ENCODE peak calls at places on chromosomes 12 and 14, in eight cellular contexts. T is cardiac muscle cell, X is pancreas, M is thyroid gland, O is mucosa of descending colon, K is uterus, J is OCI-LY7, D is ascending aorta. H is an unnamed sample. For H3K4me1, the result is how much of the 10 kb centered on the place peaks cover.

GRCh38 chr12:96503971-96504370 is 14.6 kb downstream of the CFAP54 start:
- DNase-seq in X (no peak), M (no peak), K (no peak), J (no peak), O (no peak), D (no peak), T (no peak), H (no peak)

GRCh38 chr14:98350213-98350612 is 921.8 kb downstream of the BCL11B start:
- DNase-seq in T (no peak), O (no peak), J (no peak), D (no peak), K (no peak), M (no peak), X (no peak), H (no peak)

GRCh38 chr12:58321414-58321813 is 380.0 kb downstream of the ATP23 start:
- DNase-seq in K (no peak), D (no peak), J (no peak), O (no peak), M (no peak), T (no peak), X (no peak), H (no peak)

GRCh38 chr12:116528067-116528466 is 31.1 kb upstream of the MAP1LC3B2 start:
- DNase-seq in O (no peak), K (no peak), J (no peak), T (no peak), M (no peak), X (no peak), D (no peak), H (no peak)

GRCh38 chr12:52130695-52131094 is 51.2 kb downstream of the SMIM41 start:
- DNase-seq in J (no peak), D (no peak), O (no peak), X (no peak), M (no peak), T (no peak), K (no peak), H (no peak)

GRCh38 chr12:31233061-31233730 is 92.8 kb downstream of the SINHCAF start:
- DNase-seq in D (no peak), T (no peak), X (peak), J (no peak), M (no peak), K (no peak), O (no peak), H (no peak)

GRCh38 chr12:47754881-47755280 is 3.8 kb downstream of the RAPGEF3 start:
- DNase-seq in D (no peak), T (no peak), M (peak), J (no peak), K (no peak), X (peak), O (peak), H (no peak)

GRCh38 chr12:13436696-13437391 is 240.3 kb downstream of the EMP1 start:
- DNase-seq in J (no peak), O (no peak), X (no peak), K (no peak), D (peak), M (no peak), T (peak), H (peak)

GRCh38 chr12:96534339-96534738 is 45.0 kb downstream of the CFAP54 start:
- DNase-seq in D (no peak), M (no peak), J (no peak), T (no peak), X (no peak), K (no peak), O (no peak), H (no peak)

GRCh38 chr14:69990319-69990718 is 111.1 kb downstream of the SMOC1 start:
- DNase-seq in M (no peak), J (no peak), X (no peak), K (no peak), T (no peak), D (no peak), O (no peak), H (no peak)

GRCh38 chr14:79424462-79424861 is 786.8 kb downstream of the DIO2 start:
- DNase-seq in O (no peak), T (no peak), K (no peak), M (no peak), J (no peak), D (no peak), X (no peak), H (no peak)

GRCh38 chr12:110641512-110641911 is 27.6 kb downstream of the TCTN1 start:
- DNase-seq in J (no peak), M (no peak), T (peak), X (no peak), K (peak), D (no peak), O (no peak), H (peak)

GRCh38 chr12:48717252-48717695 is 767 bp upstream of the CCNT1 start:
- DNase-seq in J (peak), K (no peak), O (no peak), M (no peak), T (peak), D (no peak), X (no peak), H (no peak)

GRCh38 chr12:18340796-18341195 is 79.5 kb downstream of the PIK3C2G start:
- DNase-seq in O (no peak), T (no peak), K (no peak), D (no peak), X (no peak), M (no peak), J (no peak), H (no peak)

GRCh38 chr12:25253371-25254068 is 2.8 kb upstream of the KRAS start:
- DNase-seq in K (no peak), O (no peak), M (no peak), D (no peak), J (peak), X (no peak), T (no peak), H (no peak)

GRCh38 chr12:89909753-89910152 is 201.1 kb upstream of the ATP2B1 start:
- DNase-seq in J (no peak), M (no peak), D (no peak), K (no peak), O (no peak), X (no peak), T (no peak), H (no peak)

GRCh38 chr12:112822056-112822455 is 30.5 kb downstream of the RPH3A start:
- DNase-seq in K (no peak), O (no peak), X (no peak), D (no peak), M (no peak), J (no peak), T (peak), H (peak)

GRCh38 chr14:45426685-45427282 is 173.8 kb upstream of the MIS18BP1 start:
- DNase-seq in J (peak), M (no peak), D (no peak), K (no peak), T (peak), X (no peak), O (no peak), H (no peak)

GRCh38 chr14:54788701-54789100 is 113.9 kb downstream of the GCH1 start:
- DNase-seq in J (no peak), O (no peak), K (no peak), D (peak), T (no peak), M (no peak), X (no peak), H (no peak)

GRCh38 chr12:53997324-53998173 is 2.4 kb upstream of the HOXC9 start:
- DNase-seq in T (no peak), J (no peak), X (no peak), O (no peak), K (no peak), M (no peak), D (no peak), H (peak)

GRCh38 chr12:124749725-124750124 is 113.9 kb downstream of the SCARB1 start:
- DNase-seq in M (no peak), K (no peak), X (no peak), T (no peak), O (no peak), D (no peak), J (no peak), H (no peak)

GRCh38 chr12:116556964-116557706 is 2.0 kb upstream of the MAP1LC3B2 start:
- DNase-seq in J (no peak), K (no peak), D (no peak), M (no peak), T (no peak), O (no peak), X (no peak), H (no peak)

GRCh38 chr14:64447890-64448667 is 17.2 kb upstream of the AKAP5 start:
- DNase-seq in X (no peak), K (no peak), M (peak), T (no peak), D (no peak), J (no peak), O (no peak), H (no peak)

GRCh38 chr12:14959126-14959440 is 2.3 kb downstream of the ARHGDIB start:
- DNase-seq in X (no peak), J (no peak), T (no peak), D (no peak), M (no peak), K (no peak), O (no peak), H (no peak)

GRCh38 chr12:53676715-53677611 is 1.1 kb upstream of the ATP5MC2 start:
- DNase-seq in O (peak), M (peak), J (no peak), D (peak), K (peak), T (peak), X (peak), H (no peak)

GRCh38 chr12:27460471-27460978 is 14.0 kb downstream of the SMCO2 start:
- DNase-seq in O (peak), D (no peak), T (no peak), K (no peak), X (no peak), M (no peak), J (no peak), H (no peak)

GRCh38 chr14:99628832-99629618 is 15.9 kb upstream of the HHIPL1 start:
- DNase-seq in O (peak), T (peak), D (peak), X (peak), M (peak), K (peak), J (peak), H (peak)

GRCh38 chr14:79831198-79831890 is 380.0 kb downstream of the DIO2 start:
- DNase-seq in X (no peak), D (no peak), M (no peak), J (no peak), T (no peak), K (no peak), O (no peak), H (no peak)

GRCh38 chr14:22599349-22599748 is 1.2 kb downstream of the ABHD4 start:
- DNase-seq in J (no peak), D (no peak), T (no peak), X (no peak), O (no peak), M (no peak), K (no peak), H (no peak)

GRCh38 chr12:106919910-106920544 is 35.7 kb upstream of the TMEM263 start:
- DNase-seq in T (peak), M (no peak), D (no peak), J (peak), X (no peak), O (no peak), K (no peak), H (peak)

GRCh38 chr12:43893670-43894069 is 57.8 kb downstream of the TMEM117 start:
- DNase-seq in T (no peak), J (no peak), X (no peak), O (no peak), D (no peak), M (no peak), K (no peak), H (no peak)

GRCh38 chr12:90970911-90971310 is 15.9 kb upstream of the CCER1 start:
- DNase-seq in M (no peak), T (no peak), D (no peak), X (no peak), J (no peak), K (no peak), O (no peak), H (no peak)

GRCh38 chr12:90977224-90977623 is 22.2 kb upstream of the CCER1 start:
- DNase-seq in X (no peak), K (no peak), T (no peak), J (no peak), D (no peak), O (no peak), M (no peak), H (no peak)

GRCh38 chr12:90970471-90970870 is 15.5 kb upstream of the CCER1 start:
- DNase-seq in M (no peak), D (no peak), T (no peak), X (no peak), O (no peak), J (no peak), K (no peak), H (no peak)

GRCh38 chr12:90978117-90978770 is 23.3 kb upstream of the CCER1 start:
- DNase-seq in K (no peak), M (no peak), T (peak), X (no peak), O (no peak), D (no peak), J (peak), H (no peak)

DNA sequence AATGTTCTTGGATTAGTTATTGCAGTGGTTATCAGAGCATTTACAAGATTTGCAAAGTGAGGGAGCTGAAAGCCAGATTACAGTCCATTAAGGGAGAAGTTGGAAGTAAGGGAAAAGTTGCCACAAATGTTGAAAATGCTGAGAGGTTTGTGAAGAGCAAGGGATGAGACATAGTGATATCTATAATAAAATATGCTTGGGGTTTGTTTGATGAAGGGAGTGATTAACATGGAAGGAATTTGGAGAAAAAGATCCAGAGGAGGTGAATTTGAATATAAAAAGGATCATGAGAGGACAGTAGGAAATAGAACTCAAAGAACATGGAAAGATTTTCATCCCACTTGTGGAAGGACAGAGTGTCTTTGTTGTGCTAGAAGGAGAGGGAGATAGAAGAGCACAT is 19.3 kb upstream of the CCER1 start:
- DNase-seq in T (no peak), M (no peak), X (no peak), K (no peak), D (no peak), O (no peak), J (no peak), H (no peak)
- H3K4me3 ChIP-seq in T (no peak), M (no peak), X (no peak), K (no peak), D (no peak), O (no peak), J (no peak), H (no peak)

GRCh38 chr14:105292810-105293711 is 7.7 kb downstream of the BRF1 start:
- DNase-seq in J (no peak), M (no peak), T (no peak), X (no peak), O (no peak), D (no peak), K (no peak), H (peak)

GRCh38 chr14:105294142-105294597 is 6.6 kb downstream of the BRF1 start:
- DNase-seq in D (no peak), X (peak), O (no peak), J (peak), M (no peak), K (no peak), T (no peak), H (peak)

GRCh38 chr14:105286759-105287144 is 14.0 kb downstream of the BRF1 start:
- DNase-seq in O (no peak), X (no peak), J (no peak), T (no peak), D (no peak), K (no peak), M (no peak), H (no peak)

GRCh38 chr14:105287249-105288102 is 13.3 kb downstream of the BRF1 start:
- DNase-seq in M (no peak), T (no peak), K (no peak), D (no peak), O (no peak), J (no peak), X (no peak), H (peak)

DNA sequence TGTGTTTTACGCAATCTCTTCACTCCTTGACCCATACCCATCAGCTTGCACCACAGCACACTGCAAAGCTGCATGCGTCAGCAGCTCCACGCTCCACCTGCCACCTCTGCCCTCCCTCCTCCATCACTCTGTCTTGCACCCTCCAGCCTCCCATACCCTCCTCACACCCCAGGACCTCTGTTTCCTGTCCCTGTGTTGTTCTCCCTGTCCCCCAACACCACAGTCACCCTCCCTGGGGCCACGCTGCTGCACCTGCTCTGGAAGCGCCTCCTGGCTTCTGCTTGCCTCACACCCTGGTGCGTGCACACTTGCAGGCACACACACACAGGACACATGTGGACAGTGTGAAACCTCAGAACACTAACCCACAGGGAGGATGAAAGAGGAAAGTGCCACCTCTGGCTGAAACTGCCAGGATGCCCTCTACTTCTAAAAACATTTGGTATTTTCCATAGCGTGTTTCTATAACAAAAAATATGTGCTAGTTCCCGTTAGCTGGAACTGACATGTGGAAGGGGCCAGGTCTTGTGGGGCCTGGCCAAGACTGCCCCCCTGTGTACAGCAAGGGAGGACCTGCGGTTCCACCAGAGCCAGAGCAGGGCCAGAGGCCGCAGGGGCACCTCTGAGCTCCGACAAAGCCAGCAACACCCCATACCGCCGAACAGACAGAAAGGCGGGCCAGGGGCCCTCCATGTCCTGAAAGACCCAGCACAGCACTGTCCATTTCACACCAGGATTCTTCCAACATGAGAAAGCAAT is 10.0 kb downstream of the BRF1 start:
- DNase-seq in J (no peak), X (no peak), D (no peak), T (no peak), K (no peak), M (no peak), O (no peak), H (peak)
- H3K4me1 ChIP-seq in J (under half), X (under half), D (under half), T (under half), K (under half), M (under half), O (under half), H (under half)

DNA sequence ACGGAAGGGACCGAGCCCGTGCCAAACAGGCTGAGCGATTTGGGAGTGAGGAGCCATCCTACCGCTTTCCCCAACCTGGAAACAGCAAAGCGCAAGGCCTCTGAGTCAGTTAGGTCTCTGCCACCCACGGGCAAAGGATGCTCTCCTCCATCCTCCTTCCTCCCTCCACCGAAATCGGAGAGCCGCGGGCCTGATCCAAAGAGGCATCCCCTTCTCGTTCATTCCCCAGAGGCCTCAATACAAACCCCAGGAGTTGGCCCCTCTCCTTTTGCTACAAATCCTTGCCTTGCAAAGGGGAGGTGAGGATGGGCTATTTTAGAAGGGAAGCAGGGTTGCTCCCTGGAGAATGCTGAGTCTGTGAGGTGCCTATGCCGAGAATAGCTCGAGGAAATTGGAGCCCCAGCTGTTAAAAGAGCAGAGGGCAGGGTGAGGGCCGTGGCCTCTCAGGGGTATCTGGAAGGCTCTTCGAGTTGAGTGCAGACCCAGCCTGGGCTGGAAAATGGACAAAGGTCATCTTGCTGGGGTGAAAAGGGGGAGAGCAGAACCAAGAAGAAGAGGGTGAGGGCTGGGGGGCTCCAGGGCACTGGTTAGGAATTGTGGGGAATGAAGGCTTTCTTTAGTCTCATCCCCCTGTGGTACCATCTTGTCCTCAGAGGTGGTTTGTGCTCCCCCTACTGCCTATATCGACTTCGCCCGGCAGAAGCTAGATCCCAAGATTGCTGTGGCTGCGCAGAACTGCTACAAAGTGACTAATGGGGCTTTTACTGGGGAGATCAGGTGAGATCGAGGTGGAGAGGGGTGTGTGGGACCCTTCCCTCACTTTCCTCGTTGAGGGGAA is 1.1 kb downstream of the TPI1 start:
- DNase-seq in X (peak), M (no peak), T (no peak), D (no peak), K (no peak), O (no peak), J (peak), H (no peak)
- TF ChIP-seq CTCF in X (no peak), M (no peak), T (peak), D (no peak), K (no peak), O (no peak), J (peak), H (peak)

GRCh38 chr12:66132408-66132807 is 1.9 kb upstream of the LLPH start:
- DNase-seq in T (peak), D (no peak), M (no peak), J (no peak), X (no peak), K (no peak), O (no peak), H (no peak)
- H3K4me3 ChIP-seq in T (no peak), D (no peak), M (no peak), J (peak), X (no peak), K (no peak), O (no peak), H (no peak)